ENCODE peak calls at places on chromosomes 12 and 14, in seven cellular contexts. T is heart right ventricle; C is H9; L is IMR-90; Z is CD8-positive, alpha-beta T cell; O is PC-3; I is astrocyte. X is an unnamed sample. For H3K4me1 and H3K27me3, the result is how much of the 10 kb centered on the place peaks cover.

GRCh38 chr12:89225808-89226368 is 126.4 kb downstream of the DUSP6 start:
- DNase-seq in T (no peak), C (peak), L (peak), Z (no peak), O (peak), I (peak), X (no peak)

GRCh38 chr12:62103736-62104135 is 156.5 kb upstream of the USP15 start:
- DNase-seq in T (no peak), C (no peak), L (no peak), Z (no peak), O (no peak), I (no peak), X (no peak)

GRCh38 chr14:31180299-31181051 is 27.1 kb downstream of the HECTD1 start:
- DNase-seq in T (no peak), C (no peak), L (no peak), Z (no peak), O (peak), I (no peak), X (no peak)

GRCh38 chr12:111440152-111440551 is 34.4 kb downstream of the SH2B3 start:
- DNase-seq in T (no peak), C (no peak), L (no peak), Z (no peak), O (no peak), I (no peak), X (no peak)

GRCh38 chr12:16187684-16188083 is 89.8 kb downstream of the SLC15A5 start:
- DNase-seq in T (no peak), C (no peak), L (no peak), Z (no peak), O (no peak), I (no peak), X (no peak)

GRCh38 chr12:51082561-51083139 is 746 bp downstream of the CSRNP2 start:
- DNase-seq in T (peak), C (peak), L (peak), Z (peak), O (peak), I (peak), X (peak)

GRCh38 chr14:91229743-91230200 is 14.7 kb downstream of the GPR68 start:
- DNase-seq in T (no peak), C (no peak), L (peak), Z (peak), O (peak), I (peak), X (no peak)

GRCh38 chr12:19430988-19431387 is 8.3 kb upstream of the AEBP2 start:
- DNase-seq in T (no peak), C (no peak), L (no peak), Z (no peak), O (no peak), I (peak), X (no peak)

GRCh38 chr12:26630546-26631027 is 202.4 kb downstream of the ITPR2 start:
- DNase-seq in T (no peak), C (no peak), L (peak), Z (no peak), O (peak), I (peak), X (no peak)

GRCh38 chr14:45252356-45253069 is 489 bp downstream of the MIS18BP1 start:
- DNase-seq in T (no peak), C (no peak), L (peak), Z (no peak), O (peak), I (peak), X (no peak)

GRCh38 chr12:78088391-78088832 is 257.7 kb downstream of the NAV3 start:
- DNase-seq in T (no peak), C (no peak), L (peak), Z (no peak), O (no peak), I (no peak), X (no peak)

GRCh38 chr14:91330846-91331245 is 86.3 kb upstream of the GPR68 start:
- DNase-seq in T (no peak), C (no peak), L (no peak), Z (no peak), O (no peak), I (no peak), X (no peak)

GRCh38 chr12:19382111-19382526 is 57.2 kb upstream of the AEBP2 start:
- DNase-seq in T (no peak), C (peak), L (peak), Z (no peak), O (peak), I (peak), X (no peak)

GRCh38 chr12:113190761-113191160 is 5.2 kb downstream of the RITA1 start:
- DNase-seq in T (no peak), C (peak), L (peak), Z (no peak), O (peak), I (peak), X (no peak)

GRCh38 chr12:53781218-53781801 is 29.5 kb upstream of the CISTR start:
- DNase-seq in T (no peak), C (no peak), L (peak), Z (no peak), O (no peak), I (no peak), X (no peak)

GRCh38 chr12:10361084-10361483 is 28.8 kb downstream of the KLRK1 start:
- DNase-seq in T (no peak), C (peak), L (no peak), Z (no peak), O (peak), I (no peak), X (no peak)

GRCh38 chr14:25086081-25086480 is 36.1 kb upstream of the STXBP6 start:
- DNase-seq in T (no peak), C (no peak), L (no peak), Z (no peak), O (no peak), I (no peak), X (no peak)

GRCh38 chr12:47346251-47347019 is 266.7 kb upstream of the AMIGO2 start:
- DNase-seq in T (no peak), C (no peak), L (no peak), Z (no peak), O (no peak), I (peak), X (no peak)

GRCh38 chr12:24838531-24838950 is 110.4 kb downstream of the BCAT1 start:
- DNase-seq in T (peak), C (no peak), L (peak), Z (no peak), O (no peak), I (peak), X (peak)

GRCh38 chr12:85765443-85765842 is 70.8 kb downstream of the RASSF9 start:
- DNase-seq in T (no peak), C (no peak), L (no peak), Z (no peak), O (no peak), I (no peak), X (no peak)

GRCh38 chr12:54216580-54217308 is 28.0 kb upstream of the SMUG1 start:
- DNase-seq in T (peak), C (peak), L (peak), Z (peak), O (peak), I (peak), X (peak)

GRCh38 chr14:29339491-29339890 is 572.9 kb downstream of the FOXG1 start:
- DNase-seq in T (no peak), C (no peak), L (peak), Z (no peak), O (peak), I (peak), X (no peak)

GRCh38 chr12:512933-513332 is 53.2 kb downstream of the B4GALNT3 start:
- DNase-seq in T (no peak), C (no peak), L (no peak), Z (no peak), O (no peak), I (no peak), X (no peak)

GRCh38 chr14:77738559-77739250 is 22.3 kb downstream of the SNW1 start:
- DNase-seq in T (peak), C (no peak), L (peak), Z (no peak), O (no peak), I (peak), X (no peak)

GRCh38 chr14:22086149-22086548 is 412.5 kb upstream of the OR4E1 start:
- DNase-seq in T (no peak), C (no peak), L (no peak), Z (no peak), O (no peak), I (no peak), X (no peak)

GRCh38 chr14:24425704-24426103 is 3.8 kb downstream of the CBLN3 start:
- DNase-seq in T (no peak), C (no peak), L (peak), Z (no peak), O (peak), I (peak), X (no peak)

GRCh38 chr14:104957146-104958113 is 20.7 kb downstream of the AHNAK2 start:
- DNase-seq in T (no peak), C (no peak), L (no peak), Z (no peak), O (peak), I (no peak), X (peak)

GRCh38 chr14:45284802-45285201 is 31.8 kb upstream of the MIS18BP1 start:
- DNase-seq in T (no peak), C (no peak), L (no peak), Z (no peak), O (no peak), I (no peak), X (no peak)

GRCh38 chr14:56247495-56248087 is 129.4 kb downstream of the PELI2 start:
- DNase-seq in T (no peak), C (no peak), L (peak), Z (no peak), O (peak), I (peak), X (no peak)

GRCh38 chr14:31787377-31787776 is 226.2 kb downstream of the NUBPL start:
- DNase-seq in T (no peak), C (no peak), L (peak), Z (no peak), O (peak), I (no peak), X (no peak)

GRCh38 chr14:89207925-89208328 is 209.1 kb downstream of the FOXN3 start:
- DNase-seq in T (no peak), C (no peak), L (no peak), Z (no peak), O (no peak), I (no peak), X (no peak)

GRCh38 chr14:31568671-31569070 is 7.5 kb downstream of the NUBPL start:
- DNase-seq in T (no peak), C (no peak), L (peak), Z (no peak), O (no peak), I (no peak), X (no peak)

GRCh38 chr12:109554761-109555160 is 18.5 kb downstream of the MMAB start:
- DNase-seq in T (no peak), C (no peak), L (no peak), Z (no peak), O (no peak), I (no peak), X (no peak)

GRCh38 chr14:24741871-24742270 is 107.9 kb upstream of the GZMB start:
- DNase-seq in T (no peak), C (no peak), L (peak), Z (no peak), O (no peak), I (peak), X (no peak)

GRCh38 chr12:95182868-95183415 is 34.3 kb downstream of the FGD6 start:
- DNase-seq in T (no peak), C (no peak), L (peak), Z (no peak), O (peak), I (peak), X (no peak)

GRCh38 chr12:31813305-31813704 is 84.5 kb upstream of the AMN1 start:
- DNase-seq in T (no peak), C (peak), L (no peak), Z (no peak), O (no peak), I (no peak), X (no peak)

GRCh38 chr14:24826390-24826789 is 192.4 kb upstream of the GZMB start:
- DNase-seq in T (no peak), C (no peak), L (no peak), Z (no peak), O (no peak), I (no peak), X (no peak)

GRCh38 chr12:45762185-45763110 is 32.9 kb downstream of the ARID2 start:
- DNase-seq in T (no peak), C (no peak), L (peak), Z (no peak), O (peak), I (peak), X (no peak)

GRCh38 chr14:24334431-24335271 is at the start of gene ADCY4:
- DNase-seq in T (peak), C (no peak), L (no peak), Z (no peak), O (no peak), I (no peak), X (no peak)

GRCh38 chr14:56133547-56133946 is 15.3 kb downstream of the PELI2 start:
- DNase-seq in T (no peak), C (peak), L (no peak), Z (no peak), O (no peak), I (no peak), X (no peak)

GRCh38 chr12:52582971-52583456 is 9.4 kb upstream of the KRT74 start:
- DNase-seq in T (peak), C (peak), L (peak), Z (peak), O (peak), I (peak), X (peak)

GRCh38 chr12:52581066-52581465 is 7.4 kb upstream of the KRT74 start:
- DNase-seq in T (no peak), C (no peak), L (no peak), Z (no peak), O (no peak), I (no peak), X (no peak)

GRCh38 chr12:52584156-52584682 is 10.6 kb upstream of the KRT74 start:
- DNase-seq in T (no peak), C (no peak), L (no peak), Z (no peak), O (no peak), I (no peak), X (peak)

GRCh38 chr12:52581481-52581880 is 7.8 kb upstream of the KRT74 start:
- DNase-seq in T (no peak), C (no peak), L (peak), Z (no peak), O (peak), I (peak), X (no peak)

DNA sequence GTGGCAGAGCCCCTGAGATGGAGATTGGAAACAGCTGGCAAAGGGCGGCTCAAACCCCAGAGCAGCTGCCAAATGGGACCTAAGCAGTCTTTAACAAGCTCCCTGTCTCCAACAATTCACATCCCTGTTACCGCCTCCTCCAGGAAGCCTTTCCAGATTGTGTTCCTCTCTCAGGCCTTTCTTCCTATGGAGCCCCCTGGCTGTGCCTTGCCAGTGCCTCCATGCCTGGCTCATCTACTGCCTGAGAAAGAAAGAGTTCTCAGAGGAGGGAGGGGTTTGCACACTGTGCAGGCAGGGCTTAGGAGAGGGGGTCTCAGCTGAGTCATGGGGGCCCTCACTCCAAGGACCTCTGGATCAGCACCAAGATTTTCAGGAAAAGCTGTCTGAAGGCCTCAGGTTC is 8.8 kb upstream of the KRT74 start:
- DNase-seq in T (no peak), C (peak), L (no peak), Z (no peak), O (no peak), I (no peak), X (no peak)
- H3K4me1 ChIP-seq in T (under half), C (under half), L (under half), Z (under half), O (under half), I (under half), X (under half)

GRCh38 chr12:132603240-132604107 is 6.9 kb downstream of the LRCOL1 start:
- DNase-seq in T (no peak), C (peak), L (no peak), Z (no peak), O (no peak), I (no peak), X (no peak)
- H3K27me3 ChIP-seq in T (half or more), C (under half), L (under half), Z (under half), O (under half), I (half or more), X (under half)

DNA sequence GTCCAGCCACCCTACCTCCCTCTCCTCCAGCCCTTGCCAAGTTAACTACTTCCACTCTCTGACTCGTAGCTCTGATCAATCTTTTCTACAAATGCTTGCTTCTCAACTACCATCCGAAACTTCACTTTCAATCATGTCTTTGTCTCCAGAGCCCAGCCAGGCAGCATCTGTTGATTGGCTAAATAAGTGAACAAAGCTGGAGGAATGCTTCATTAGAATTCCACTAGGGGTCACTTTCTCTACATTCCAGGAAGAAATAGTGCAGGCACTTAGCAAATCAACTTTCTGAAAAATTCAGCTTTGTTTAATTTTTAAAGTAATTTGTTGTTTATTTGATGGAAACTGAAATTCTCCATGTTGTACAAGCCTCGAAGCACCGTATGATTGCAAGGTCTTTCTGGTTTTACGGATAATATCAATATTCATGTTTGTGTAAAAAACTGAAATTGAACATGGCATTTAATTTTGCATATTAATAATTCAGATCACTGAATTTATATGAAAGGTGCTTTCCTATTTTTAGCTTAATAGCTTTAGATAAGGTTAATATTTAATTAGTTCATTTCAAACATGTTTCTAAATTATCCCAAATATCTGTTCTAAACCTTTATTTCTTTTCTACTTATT is 32.4 kb upstream of the HELB start:
- DNase-seq in T (no peak), C (peak), L (peak), Z (no peak), O (peak), I (peak), X (no peak)
- H3K27ac ChIP-seq in T (no peak), C (no peak), L (no peak), Z (no peak), O (no peak), I (no peak), X (no peak)

GRCh38 chr12:123083661-123084571 is 67.0 kb downstream of the PITPNM2 start:
- DNase-seq in T (no peak), C (no peak), L (no peak), Z (no peak), O (no peak), I (no peak), X (no peak)
- H3K4me1 ChIP-seq in T (half or more), C (under half), L (under half), Z (under half), O (under half), I (under half), X (under half)

GRCh38 chr14:36525746-36526099 is 5.7 kb upstream of the NKX2-1 start:
- DNase-seq in T (no peak), C (no peak), L (no peak), Z (no peak), O (no peak), I (no peak), X (no peak)
- H3K27me3 ChIP-seq in T (half or more), C (half or more), L (half or more), Z (under half), O (half or more), I (half or more), X (under half)

GRCh38 chr14:63204407-63205280 is at the start of gene RHOJ:
- DNase-seq in T (peak), C (peak), L (peak), Z (no peak), O (no peak), I (peak), X (peak)
- H3K27ac ChIP-seq in T (peak), C (no peak), L (peak), Z (no peak), O (no peak), I (peak), X (peak)

GRCh38 chr14:99125616-99126431 is 146.2 kb downstream of the BCL11B start:
- DNase-seq in T (peak), C (no peak), L (no peak), Z (no peak), O (no peak), I (no peak), X (no peak)
- H3K4me1 ChIP-seq in T (under half), C (under half), L (under half), Z (under half), O (under half), I (under half), X (under half)

DNA sequence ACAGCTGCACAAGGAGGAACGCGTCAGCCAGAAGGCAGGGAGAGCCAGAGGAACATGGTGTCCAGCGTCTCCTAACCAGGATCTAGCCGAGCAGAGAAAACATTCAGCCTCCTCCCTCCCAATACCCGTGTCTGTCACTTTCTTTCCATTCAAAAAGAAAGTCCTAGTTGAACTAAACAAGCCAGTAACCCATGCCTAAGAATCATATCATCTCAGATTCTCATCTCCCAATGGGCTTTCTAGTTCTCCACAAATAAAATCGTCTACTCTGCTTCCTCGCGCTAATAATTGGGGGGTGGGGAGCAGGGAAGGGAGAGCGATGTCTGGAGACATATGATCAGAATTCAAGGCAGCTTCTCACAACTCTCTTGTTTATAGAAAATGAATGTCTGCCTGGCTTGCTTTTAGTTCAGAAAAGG is 7.4 kb downstream of the NKX2-1 start:
- DNase-seq in T (no peak), C (no peak), L (no peak), Z (no peak), O (no peak), I (no peak), X (no peak)
- H3K27me3 ChIP-seq in T (half or more), C (half or more), L (half or more), Z (under half), O (half or more), I (half or more), X (half or more)